ENCODE peak calls at places on chromosomes 7 and 10, in seven cellular contexts. V is fibroblast of lung, M is RWPE2, H is tibial nerve, S is lower lobe of right lung, C is bronchial epithelial cell, O is psoas muscle. P is an unnamed sample.

GRCh38 chr10:26696786-26697162 is 727 bp upstream of the PDSS1 start:
- DNase-seq in V (peak), M (no peak), H (peak), S (no peak), C (peak), O (no peak), P (no peak)

GRCh38 chr10:116817780-116818343 is 31.4 kb upstream of the ENO4 start:
- DNase-seq in V (no peak), M (no peak), H (no peak), S (no peak), C (no peak), O (no peak), P (no peak)

GRCh38 chr7:67725437-67725836 is 728.8 kb downstream of the TYW1 start:
- DNase-seq in V (no peak), M (no peak), H (no peak), S (no peak), C (no peak), O (no peak), P (no peak)

GRCh38 chr10:45513586-45513985 is 139.6 kb downstream of the ALOX5 start:
- DNase-seq in V (no peak), M (no peak), H (no peak), S (no peak), C (no peak), O (no peak), P (no peak)

GRCh38 chr10:21533577-21534475 is at the start of gene MLLT10:
- DNase-seq in V (peak), M (peak), H (peak), S (peak), C (peak), O (peak), P (peak)

GRCh38 chr10:123567984-123568745 is 98.0 kb upstream of the GPR26 start:
- DNase-seq in V (no peak), M (no peak), H (no peak), S (no peak), C (no peak), O (no peak), P (no peak)

GRCh38 chr10:47029181-47029971 is 118.1 kb downstream of the PTPN20 start:
- DNase-seq in V (no peak), M (no peak), H (no peak), S (no peak), C (no peak), O (peak), P (no peak)

GRCh38 chr10:3754727-3755439 is 30.1 kb downstream of the KLF6 start:
- DNase-seq in V (peak), M (peak), H (no peak), S (no peak), C (peak), O (no peak), P (peak)

GRCh38 chr7:124924906-124925305 is 4.7 kb downstream of the POT1 start:
- DNase-seq in V (no peak), M (no peak), H (no peak), S (no peak), C (no peak), O (no peak), P (peak)

GRCh38 chr10:71873582-71874182 is 22.6 kb upstream of the PSAP start:
- DNase-seq in V (no peak), M (no peak), H (no peak), S (no peak), C (no peak), O (no peak), P (no peak)

GRCh38 chr10:132987671-132988571 is 45.6 kb upstream of the CFAP46 start:
- DNase-seq in V (peak), M (no peak), H (no peak), S (peak), C (no peak), O (peak), P (peak)

GRCh38 chr10:87734987-87735827 is 75.5 kb downstream of the PAPSS2 start:
- DNase-seq in V (peak), M (no peak), H (peak), S (no peak), C (peak), O (no peak), P (peak)

GRCh38 chr10:35422236-35422635 is 85.9 kb downstream of the CCNY start:
- DNase-seq in V (no peak), M (no peak), H (no peak), S (no peak), C (peak), O (no peak), P (no peak)

GRCh38 chr7:68478326-68478725 is 1119.9 kb upstream of the AUTS2 start:
- DNase-seq in V (no peak), M (no peak), H (no peak), S (no peak), C (no peak), O (no peak), P (no peak)

GRCh38 chr7:95718556-95719410 is 53.6 kb upstream of the DYNC1I1 start:
- DNase-seq in V (peak), M (no peak), H (no peak), S (no peak), C (peak), O (no peak), P (peak)

GRCh38 chr7:55075464-55075971 is 56.7 kb downstream of the EGFR start:
- DNase-seq in V (no peak), M (no peak), H (peak), S (no peak), C (no peak), O (peak), P (peak)

GRCh38 chr7:157219154-157219553 is 80.4 kb downstream of the UBE3C start:
- DNase-seq in V (no peak), M (no peak), H (no peak), S (no peak), C (no peak), O (no peak), P (no peak)

DNA sequence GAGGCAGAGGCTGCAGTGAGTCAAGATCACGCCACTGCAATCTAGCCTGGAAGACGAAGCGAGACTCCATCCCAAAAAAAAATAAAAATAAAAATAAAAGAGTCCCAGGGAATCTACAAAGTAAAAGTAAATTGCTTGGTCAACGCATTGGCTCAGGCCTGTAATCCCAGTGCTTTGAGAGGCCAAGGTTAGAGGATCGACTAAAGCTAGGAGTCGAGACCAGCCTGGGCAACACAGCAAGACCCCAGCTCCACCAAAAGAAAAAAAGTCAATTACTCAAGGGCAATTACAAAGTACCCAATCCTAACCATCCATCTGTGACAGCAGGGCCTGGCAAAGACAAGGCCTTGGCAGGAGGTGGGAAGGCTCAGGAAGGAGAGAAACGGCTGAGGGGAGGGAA is 127.6 kb upstream of the CALN1 start:
- DNase-seq in V (no peak), M (no peak), H (no peak), S (no peak), C (no peak), O (no peak), P (no peak)
- TF ChIP-seq CTCF in V (no peak), M (no peak), H (no peak), S (no peak), C (no peak), O (no peak), P (no peak)

GRCh38 chr10:36759111-36759805 is 366.1 kb upstream of the ANKRD30A start:
- DNase-seq in V (peak), M (no peak), H (no peak), S (no peak), C (peak), O (no peak), P (peak)
- H3K4me3 ChIP-seq in V (no peak), M (no peak), H (no peak), S (no peak), C (no peak), O (no peak), P (no peak)

GRCh38 chr10:49415846-49416245 is 20.0 kb upstream of the DRGX start:
- DNase-seq in V (no peak), M (no peak), H (no peak), S (no peak), C (no peak), O (no peak), P (no peak)

GRCh38 chr10:49417311-49418052 is 21.6 kb upstream of the DRGX start:
- DNase-seq in V (no peak), M (no peak), H (no peak), S (no peak), C (no peak), O (no peak), P (no peak)

GRCh38 chr10:49419005-49419404 is 23.1 kb upstream of the DRGX start:
- DNase-seq in V (no peak), M (no peak), H (no peak), S (peak), C (peak), O (no peak), P (no peak)

GRCh38 chr10:49418053-49418326 is 22.1 kb upstream of the DRGX start:
- DNase-seq in V (no peak), M (no peak), H (no peak), S (no peak), C (no peak), O (no peak), P (no peak)

GRCh38 chr10:49418328-49418727 is 22.4 kb upstream of the DRGX start:
- DNase-seq in V (no peak), M (no peak), H (no peak), S (no peak), C (no peak), O (no peak), P (no peak)
- TF ChIP-seq CTCF in V (peak), M (no peak), H (no peak), S (no peak), C (peak), O (peak), P (no peak)

GRCh38 chr10:33095867-33096479 is 137.9 kb upstream of the ITGB1 start:
- DNase-seq in V (no peak), M (no peak), H (no peak), S (no peak), C (no peak), O (no peak), P (no peak)
- H3K4me3 ChIP-seq in V (no peak), M (no peak), H (no peak), S (no peak), C (no peak), O (no peak), P (no peak)

GRCh38 chr7:81606078-81606863 is 163.6 kb downstream of the HGF start:
- DNase-seq in V (no peak), M (no peak), H (no peak), S (no peak), C (no peak), O (no peak), P (no peak)

GRCh38 chr7:81611040-81611439 is 158.8 kb downstream of the HGF start:
- DNase-seq in V (no peak), M (peak), H (no peak), S (no peak), C (no peak), O (peak), P (no peak)

GRCh38 chr7:81608748-81609382 is 161.0 kb downstream of the HGF start:
- DNase-seq in V (peak), M (no peak), H (no peak), S (no peak), C (peak), O (no peak), P (peak)

GRCh38 chr7:81605493-81605892 is 164.4 kb downstream of the HGF start:
- DNase-seq in V (no peak), M (no peak), H (no peak), S (no peak), C (no peak), O (no peak), P (no peak)

DNA sequence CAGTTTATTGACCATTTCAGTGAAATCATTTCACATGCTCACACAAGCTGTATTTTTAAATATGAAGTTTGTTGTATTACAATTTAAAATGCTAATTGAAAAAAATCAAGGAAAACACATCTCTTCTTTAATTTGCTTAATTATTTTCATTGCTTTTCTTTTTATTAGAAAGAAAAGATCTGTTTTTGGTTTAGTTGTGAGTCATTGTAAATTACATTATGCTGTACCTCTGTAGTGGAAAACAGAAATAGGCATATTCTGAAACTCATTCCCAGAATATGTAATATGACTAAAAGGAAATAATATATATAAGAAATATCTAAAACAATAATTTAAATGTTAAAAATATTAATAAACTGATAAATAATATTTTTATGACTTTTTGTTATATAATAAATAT is 161.9 kb downstream of the HGF start:
- DNase-seq in V (no peak), M (no peak), H (no peak), S (no peak), C (no peak), O (no peak), P (peak)
- TF ChIP-seq CTCF in V (no peak), M (no peak), H (no peak), S (no peak), C (no peak), O (no peak), P (no peak)

GRCh38 chr7:43761382-43761781 is 2.9 kb downstream of the BLVRA start:
- DNase-seq in V (no peak), M (no peak), H (no peak), S (no peak), C (no peak), O (no peak), P (no peak)

GRCh38 chr7:43764039-43764789 is 5.7 kb downstream of the BLVRA start:
- DNase-seq in V (no peak), M (peak), H (peak), S (peak), C (peak), O (no peak), P (peak)

GRCh38 chr7:43764807-43765491 is 6.5 kb downstream of the BLVRA start:
- DNase-seq in V (peak), M (no peak), H (no peak), S (no peak), C (peak), O (no peak), P (peak)

GRCh38 chr7:43761919-43762318 is 3.4 kb downstream of the BLVRA start:
- DNase-seq in V (peak), M (no peak), H (no peak), S (no peak), C (peak), O (no peak), P (no peak)

DNA sequence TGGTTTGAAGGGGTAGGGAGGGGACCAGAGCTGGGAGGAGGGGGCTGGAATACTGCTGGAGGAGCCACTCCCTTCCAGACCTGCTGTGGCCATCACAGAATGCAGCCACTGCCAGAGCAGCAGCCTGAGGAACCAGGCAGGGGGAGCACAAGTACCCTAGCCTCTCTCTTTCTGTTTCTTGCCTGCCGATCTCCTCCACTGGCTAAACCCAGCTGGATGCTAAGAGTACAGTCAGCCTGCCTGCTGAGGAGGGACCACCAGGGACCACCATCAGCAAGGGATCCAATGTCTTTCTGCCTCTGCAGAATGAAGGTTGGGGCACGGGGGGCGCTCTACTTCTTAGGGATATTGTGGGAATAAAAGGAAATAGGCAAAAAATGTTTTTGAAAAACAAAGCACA is 4.7 kb downstream of the BLVRA start:
- DNase-seq in V (no peak), M (no peak), H (no peak), S (no peak), C (no peak), O (no peak), P (no peak)
- H3K4me3 ChIP-seq in V (no peak), M (no peak), H (no peak), S (no peak), C (no peak), O (no peak), P (no peak)

DNA sequence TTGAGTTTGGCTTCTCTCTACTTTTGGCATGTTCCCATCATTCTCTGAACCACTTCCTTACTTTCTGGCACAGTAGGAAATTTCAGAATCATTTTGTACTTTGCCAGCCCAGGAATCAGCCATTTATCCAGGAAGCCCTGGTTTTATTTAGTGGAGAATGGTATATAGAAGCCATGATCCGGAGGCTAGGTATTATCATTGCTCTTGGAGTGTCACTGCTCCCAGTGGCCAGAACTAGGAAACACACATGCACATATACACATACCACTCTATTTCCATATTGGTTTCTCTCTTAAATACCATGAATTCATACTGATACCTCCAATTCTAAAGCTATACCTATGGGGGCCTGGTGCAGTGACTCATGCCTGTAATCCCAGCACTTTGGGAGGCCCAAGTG is 36.3 kb downstream of the SUFU start:
- DNase-seq in V (peak), M (no peak), H (no peak), S (no peak), C (peak), O (no peak), P (peak)
- TF ChIP-seq CTCF in V (no peak), M (peak), H (peak), S (peak), C (peak), O (peak), P (peak)

GRCh38 chr7:28853834-28854749 is 104.0 kb downstream of the TRIL start:
- DNase-seq in V (peak), M (peak), H (peak), S (peak), C (peak), O (peak), P (peak)
- H3K4me3 ChIP-seq in V (peak), M (peak), H (peak), S (peak), C (peak), O (peak), P (peak)

P was measured in cardiac fibroblast.